ENCODE peak calls at places on chromosomes 16 and 17, in six cellular contexts. P is mesenchymal stem cell; B is naive B cell; J is stimulated activated CD8-positive, alpha-beta memory T cell treated with anti-CD3 and anti-CD28 coated beads, Interleukin-7, amount 100 ng/mL, for 4 hours; K is fibroblast of mammary gland; M is prostate gland. Z is an unnamed sample.

GRCh38 chr17:1422907-1423306 is 22.9 kb upstream of the YWHAE start:
- DNase-seq in M (no peak), P (peak; percentile 96), J (peak; percentile 9), K (peak; percentile 98), B (no peak), Z (no peak)

GRCh38 chr17:43517615-43518386 is 28.3 kb downstream of the ETV4 start:
- DNase-seq in P (peak; percentile 22), K (peak; percentile 80), J (no peak), B (no peak), M (no peak), Z (no peak)

GRCh38 chr17:34156741-34157589 is 98.1 kb upstream of the CCL2 start:
- DNase-seq in K (no peak), M (no peak), J (no peak), B (no peak), P (no peak), Z (no peak)

GRCh38 chr17:62052765-62053338 is 12.2 kb downstream of the MED13 start:
- DNase-seq in P (no peak), K (no peak), M (no peak), B (no peak), J (no peak), Z (no peak)

GRCh38 chr17:40568074-40568836 is 3.0 kb upstream of the CCR7 start:
- DNase-seq in B (no peak), P (no peak), M (no peak), K (no peak), J (no peak), Z (no peak)

GRCh38 chr16:54504372-54504771 is 217.8 kb upstream of the IRX3 start:
- DNase-seq in J (no peak), K (no peak), B (no peak), M (no peak), P (no peak), Z (no peak)

GRCh38 chr17:56914641-56915263 is 903 bp upstream of the TRIM25 start:
- DNase-seq in J (no peak), M (no peak), K (no peak), P (no peak), B (no peak), Z (no peak)

GRCh38 chr17:46868689-46869187 is 17.4 kb downstream of the WNT9B start:
- DNase-seq in J (no peak), B (no peak), M (no peak), P (no peak), K (no peak), Z (no peak)

GRCh38 chr16:87348616-87349157 is 31.5 kb upstream of the C16orf95 start:
- DNase-seq in B (no peak), J (no peak), P (no peak), M (no peak), K (no peak), Z (no peak)

GRCh38 chr17:74282587-74283370 is 8.7 kb downstream of the DNAI2 start:
- DNase-seq in B (no peak), K (peak; percentile 16), M (no peak), P (no peak), J (peak; percentile 43), Z (peak; percentile 85)

GRCh38 chr17:32912218-32912897 is 15.6 kb upstream of the TMEM98 start:
- DNase-seq in P (peak; percentile 91), K (peak; percentile 75), B (no peak), M (peak; percentile 91), J (no peak), Z (no peak)

GRCh38 chr17:10460062-10460461 is 9.3 kb downstream of the MYH4 start:
- DNase-seq in B (no peak), P (no peak), K (no peak), M (no peak), J (no peak), Z (no peak)

GRCh38 chr16:8655184-8655717 is 19.2 kb upstream of the ABAT start:
- DNase-seq in J (no peak), B (no peak), P (peak; percentile 11), M (no peak), K (peak; percentile 40), Z (no peak)

GRCh38 chr17:16991349-16992009 is 19.6 kb upstream of the TNFRSF13B start:
- DNase-seq in P (peak; percentile 73), J (peak; percentile 65), M (peak; percentile 79), K (peak; percentile 64), B (peak; percentile 76), Z (peak; percentile 71)

GRCh38 chr17:9928601-9929341 is 23.7 kb upstream of the RCVRN start:
- DNase-seq in M (no peak), B (no peak), J (no peak), P (peak; percentile 95), K (peak; percentile 89), Z (no peak)

GRCh38 chr16:27690604-27691003 is 140.7 kb downstream of the KATNIP start:
- DNase-seq in K (peak; percentile 21), B (no peak), M (no peak), J (no peak), P (peak; percentile 17), Z (no peak)

GRCh38 chr17:45782889-45783592 is 1.1 kb upstream of the CRHR1 start:
- DNase-seq in P (peak; percentile 8), B (no peak), K (no peak), M (no peak), J (no peak), Z (no peak)

GRCh38 chr16:85449885-85450245 is 163.3 kb upstream of the GSE1 start:
- DNase-seq in B (no peak), M (no peak), J (no peak), K (no peak), P (no peak), Z (no peak)

GRCh38 chr17:32208436-32208835 is 57.2 kb upstream of the RHBDL3 start:
- DNase-seq in M (no peak), J (no peak), B (no peak), P (no peak), K (no peak), Z (no peak)

GRCh38 chr17:47720754-47721533 is 12.1 kb upstream of the TBX21 start:
- DNase-seq in B (no peak), K (no peak), P (peak; percentile 65), M (peak; percentile 14), J (peak; percentile 99), Z (peak; percentile 38)

GRCh38 chr17:1104222-1104621 is 75.6 kb downstream of the ABR start:
- DNase-seq in P (no peak), J (no peak), K (no peak), B (no peak), M (no peak), Z (no peak)

GRCh38 chr16:47043970-47044684 is 70.7 kb upstream of the DNAJA2 start:
- DNase-seq in B (no peak), J (no peak), M (no peak), K (no peak), P (no peak), Z (no peak)

GRCh38 chr16:83458612-83459011 is 349.2 kb upstream of the HSBP1 start:
- DNase-seq in K (peak; percentile 51), M (no peak), B (no peak), J (no peak), P (peak; percentile 54), Z (no peak)

GRCh38 chr17:10804546-10804945 is 647 bp upstream of the TMEM238L start:
- DNase-seq in J (no peak), P (no peak), B (no peak), K (no peak), M (no peak), Z (no peak)

GRCh38 chr17:48238933-48239602 is 131.5 kb downstream of the SNX11 start:
- DNase-seq in B (no peak), P (no peak), K (no peak), J (no peak), M (no peak), Z (no peak)

GRCh38 chr16:84885024-84885910 is 65.5 kb downstream of the CRISPLD2 start:
- DNase-seq in B (no peak), P (no peak), M (peak; percentile 33), J (no peak), K (peak; percentile 16), Z (no peak)

GRCh38 chr16:88817785-88818609 is 6.3 kb upstream of the APRT start:
- DNase-seq in K (no peak), J (no peak), B (no peak), M (no peak), P (no peak), Z (no peak)

GRCh38 chr17:50101346-50102163 is 6.4 kb downstream of the PDK2 start:
- DNase-seq in K (no peak), M (no peak), B (no peak), P (peak; percentile 50), J (no peak), Z (no peak)

GRCh38 chr17:78151514-78152008 is 5.4 kb downstream of the C17orf99 start:
- DNase-seq in P (no peak), M (peak; percentile 60), K (no peak), J (no peak), B (no peak), Z (no peak)

GRCh38 chr16:12901204-12901596 is 198 bp upstream of the SHISA9 start:
- DNase-seq in J (no peak), P (no peak), B (no peak), M (no peak), K (no peak), Z (no peak)

GRCh38 chr17:61189968-61190367 is 209.7 kb upstream of the TBX2 start:
- DNase-seq in P (no peak), B (no peak), M (no peak), K (no peak), J (no peak), Z (no peak)

Z was measured in central memory CD4-positive, alpha-beta T cell.